ENCODE peak calls at places on chromosome 20, in four cellular contexts. N, F, T and R are unnamed samples.
A peak's percentile ranks its signal among the peaks of the same experiment; 100 is the strongest.

GRCh38 chr20:824490-824889 is 9.0 kb upstream of the FAM110A start:
- DNase-seq in N (no peak), F (no peak), T (no peak), R (no peak)

GRCh38 chr20:5349448-5349847 is 32.7 kb upstream of the PROKR2 start:
- DNase-seq in T (peak; percentile 56), N (no peak), F (no peak), R (no peak)

GRCh38 chr20:8647868-8648495 is 420.9 kb upstream of the PLCB4 start:
- DNase-seq in N (no peak), F (no peak), T (no peak), R (peak; percentile 43)

GRCh38 chr20:19964289-19965263 is 52.6 kb upstream of the NAA20 start:
- DNase-seq in F (no peak), T (peak; percentile 54), N (no peak), R (peak; percentile 90)

GRCh38 chr20:17615645-17616479 is 46.0 kb downstream of the DSTN start:
- DNase-seq in T (no peak), F (no peak), N (no peak), R (no peak)

GRCh38 chr20:36969478-36970186 is 18.1 kb upstream of the SAMHD1 start:
- DNase-seq in F (no peak), N (no peak), T (no peak), R (no peak)

GRCh38 chr20:50198211-50198666 is 7.6 kb downstream of the CEBPB start:
- DNase-seq in F (no peak), N (peak; percentile 18), T (no peak), R (no peak)

GRCh38 chr20:62353289-62354030 is 13.7 kb downstream of the LAMA5 start:
- DNase-seq in T (no peak), N (no peak), F (no peak), R (no peak)

GRCh38 chr20:41050361-41051019 is 21.9 kb downstream of the TOP1 start:
- DNase-seq in N (peak; percentile 51), F (no peak), T (no peak), R (no peak)

GRCh38 chr20:57048027-57048869 is 218.2 kb downstream of the BMP7 start:
- DNase-seq in N (peak; percentile 81), F (no peak), T (no peak), R (no peak)

GRCh38 chr20:45920795-45921617 is 9.1 kb upstream of the PLTP start:
- DNase-seq in F (no peak), N (no peak), T (no peak), R (no peak)

GRCh38 chr20:63587256-63587655 is 13.2 kb upstream of the HELZ2 start:
- DNase-seq in T (no peak), N (no peak), F (no peak), R (no peak)

GRCh38 chr20:24149881-24150307 is 161.3 kb upstream of the GGTLC1 start:
- DNase-seq in F (no peak), N (peak; percentile 53), T (no peak), R (no peak)

DNA sequence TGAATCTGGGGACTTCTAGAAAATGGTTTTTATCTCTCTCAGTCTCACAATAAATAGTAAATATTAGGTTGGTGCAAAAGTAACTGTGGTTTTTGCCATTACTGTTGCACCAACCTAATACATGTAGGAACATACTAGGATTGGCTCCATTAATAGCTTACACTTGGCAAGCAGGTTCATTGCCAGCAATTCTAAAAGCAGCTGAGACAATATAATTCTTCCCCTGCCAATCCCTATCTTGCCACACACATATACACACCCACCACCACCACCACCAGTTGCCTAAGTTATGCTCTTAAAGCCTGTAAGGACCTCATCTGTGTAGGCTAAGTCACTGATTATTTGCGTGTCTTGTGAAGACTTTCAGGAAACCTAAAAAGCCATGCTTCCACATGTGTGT is 145.1 kb downstream of the KIF16B start:
- DNase-seq in F (no peak), N (no peak), T (no peak), R (no peak)
- H3K36me3 ChIP-seq in F (peaks cover under 1% of the 10 kb centered on the region), N (no peaks in the 10 kb centered on the region), T (no peaks in the 10 kb centered on the region), R (no peaks in the 10 kb centered on the region)

GRCh38 chr20:31977080-31977479 is 9.1 kb downstream of the XKR7 start:
- DNase-seq in F (no peak), T (no peak), N (no peak), R (no peak)
- H3K4me1 ChIP-seq in F (peaks cover 58% of the 10 kb centered on the region), T (no peaks in the 10 kb centered on the region), N (peaks cover 2% of the 10 kb centered on the region), R (no peaks in the 10 kb centered on the region)

GRCh38 chr20:51482836-51483235 is 59.7 kb downstream of the NFATC2 start:
- DNase-seq in F (no peak), N (no peak), T (no peak), R (no peak)
- H3K36me3 ChIP-seq in F (no peaks in the 10 kb centered on the region), N (no peaks in the 10 kb centered on the region), T (peaks cover 2% of the 10 kb centered on the region), R (no peaks in the 10 kb centered on the region)

GRCh38 chr20:48801197-48801596 is 26.6 kb downstream of the PREX1 start:
- DNase-seq in T (no peak), N (no peak), F (no peak), R (no peak)
- H3K4me1 ChIP-seq in T (peaks cover 3% of the 10 kb centered on the region), N (peaks cover 22% of the 10 kb centered on the region), F (no peaks in the 10 kb centered on the region), R (no peaks in the 10 kb centered on the region)

DNA sequence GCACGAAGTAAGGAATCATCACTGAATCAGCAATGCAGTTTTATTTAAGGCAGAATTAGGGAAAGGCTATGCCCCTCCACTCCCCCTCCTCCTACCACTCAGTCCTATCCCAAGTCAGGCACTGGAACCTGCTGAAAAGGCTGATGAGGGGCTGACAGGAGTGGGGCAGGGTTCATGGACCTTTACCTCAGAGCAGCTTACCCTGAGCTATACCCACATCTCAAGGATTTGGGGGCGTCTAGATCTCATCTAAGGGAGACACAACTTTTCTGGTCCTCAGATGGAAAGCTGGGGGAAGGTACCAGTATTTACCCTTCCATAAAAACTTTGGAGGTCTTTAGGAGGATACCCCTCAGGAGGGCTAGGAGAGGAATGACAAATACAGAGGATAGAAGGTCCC is 27.2 kb downstream of the GSS start:
- DNase-seq in F (no peak), T (no peak), N (no peak), R (no peak)
- H3K36me3 ChIP-seq in F (peaks cover 2% of the 10 kb centered on the region), T (peaks cover 20% of the 10 kb centered on the region), N (peaks cover 5% of the 10 kb centered on the region), R (no peaks in the 10 kb centered on the region)

DNA sequence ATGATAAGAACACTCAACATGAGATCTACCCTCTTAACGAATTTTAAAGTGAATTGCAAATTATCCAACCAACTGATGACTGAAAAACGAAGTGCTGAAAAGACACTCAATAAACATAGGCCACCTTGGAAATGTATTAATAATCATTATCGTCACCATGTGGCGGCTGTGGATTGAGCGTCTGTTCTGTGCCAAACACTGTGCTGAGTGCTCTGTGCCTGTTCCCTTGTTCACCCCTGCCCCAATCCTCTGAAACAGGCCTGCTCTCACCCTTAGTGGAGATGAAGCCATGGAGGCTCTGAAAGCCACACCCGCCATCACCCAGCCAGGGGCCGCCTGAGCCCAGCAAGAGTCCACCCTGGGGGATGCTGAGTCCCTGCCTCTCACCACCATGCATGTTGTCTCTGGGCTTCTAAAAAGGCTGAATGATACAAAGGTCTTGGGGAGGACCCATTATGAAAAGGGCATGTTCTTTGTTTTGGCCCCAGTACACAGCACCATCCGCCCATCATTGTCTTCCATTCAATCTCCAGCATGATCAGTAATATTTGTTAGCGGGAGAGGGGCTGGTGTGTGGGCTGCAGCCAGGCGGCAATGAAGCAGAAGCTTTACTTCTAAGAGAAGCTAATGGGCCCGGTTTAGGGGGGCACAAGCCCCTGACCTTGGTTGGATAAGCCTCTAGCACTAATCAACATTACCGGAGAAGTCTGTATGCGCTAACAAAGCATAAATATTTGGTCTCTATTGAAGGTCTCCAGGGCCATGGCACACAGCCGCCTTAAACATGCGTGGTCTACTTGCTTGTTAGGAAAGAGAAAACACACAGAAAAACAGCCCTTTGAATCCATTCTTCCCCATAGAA is 34.7 kb upstream of the APCDD1L start:
- DNase-seq in N (no peak), T (no peak), F (no peak), R (no peak)
- H3K4me1 ChIP-seq in N (peaks cover 3% of the 10 kb centered on the region), T (peaks cover 35% of the 10 kb centered on the region), F (peaks cover 7% of the 10 kb centered on the region), R (no peaks in the 10 kb centered on the region)